ENCODE peak calls at places on chromosomes 7 and 10, in six cellular contexts. K is progenitor cell of endocrine pancreas, E is AG04450, C is osteocyte, B is ovary, Q is fibroblast of lung. J is an unnamed sample.

GRCh38 chr7:149669121-149669818 is 104.1 kb downstream of the ZNF467 start:
- DNase-seq in K (no peak), E (no peak), C (no peak), B (no peak), Q (no peak), J (no peak)

GRCh38 chr7:100563809-100564400 is 9.8 kb downstream of the SAP25 start:
- DNase-seq in K (peak), E (no peak), C (peak), B (peak), Q (peak), J (peak)

GRCh38 chr7:94632338-94633024 is 23.5 kb downstream of the SGCE start:
- DNase-seq in K (no peak), E (no peak), C (no peak), B (no peak), Q (peak), J (no peak)

GRCh38 chr7:51158742-51159441 is 157.7 kb downstream of the COBL start:
- DNase-seq in K (no peak), E (no peak), C (no peak), B (no peak), Q (no peak), J (no peak)

GRCh38 chr10:105615986-105616385 is 974.9 kb downstream of the SORCS3 start:
- DNase-seq in K (no peak), E (no peak), C (no peak), B (no peak), Q (peak), J (no peak)

GRCh38 chr10:114045738-114046458 is 2.2 kb downstream of the ADRB1 start:
- DNase-seq in K (no peak), E (no peak), C (no peak), B (no peak), Q (no peak), J (no peak)

GRCh38 chr10:123911866-123912265 is 20.3 kb upstream of the CPXM2 start:
- DNase-seq in K (no peak), E (no peak), C (no peak), B (no peak), Q (no peak), J (no peak)

GRCh38 chr10:113151178-113151577 is 201.1 kb downstream of the TCF7L2 start:
- DNase-seq in K (no peak), E (no peak), C (no peak), B (no peak), Q (no peak), J (no peak)

GRCh38 chr7:75691793-75692543 is 46.8 kb downstream of the HIP1 start:
- DNase-seq in K (no peak), E (no peak), C (no peak), B (no peak), Q (no peak), J (no peak)

GRCh38 chr7:75698358-75698757 is 40.4 kb downstream of the HIP1 start:
- DNase-seq in K (no peak), E (no peak), C (no peak), B (no peak), Q (no peak), J (no peak)

GRCh38 chr7:75696263-75697037 is 42.3 kb downstream of the HIP1 start:
- DNase-seq in K (no peak), E (no peak), C (no peak), B (no peak), Q (no peak), J (no peak)

GRCh38 chr7:75694636-75695035 is 44.1 kb downstream of the HIP1 start:
- DNase-seq in K (no peak), E (no peak), C (no peak), B (no peak), Q (no peak), J (no peak)

GRCh38 chr7:75695036-75695435 is 43.7 kb downstream of the HIP1 start:
- DNase-seq in K (no peak), E (no peak), C (no peak), B (no peak), Q (no peak), J (no peak)
- TF ChIP-seq CTCF in K (no peak), E (no peak), C (no peak), B (no peak), Q (no peak), J (no peak)

DNA sequence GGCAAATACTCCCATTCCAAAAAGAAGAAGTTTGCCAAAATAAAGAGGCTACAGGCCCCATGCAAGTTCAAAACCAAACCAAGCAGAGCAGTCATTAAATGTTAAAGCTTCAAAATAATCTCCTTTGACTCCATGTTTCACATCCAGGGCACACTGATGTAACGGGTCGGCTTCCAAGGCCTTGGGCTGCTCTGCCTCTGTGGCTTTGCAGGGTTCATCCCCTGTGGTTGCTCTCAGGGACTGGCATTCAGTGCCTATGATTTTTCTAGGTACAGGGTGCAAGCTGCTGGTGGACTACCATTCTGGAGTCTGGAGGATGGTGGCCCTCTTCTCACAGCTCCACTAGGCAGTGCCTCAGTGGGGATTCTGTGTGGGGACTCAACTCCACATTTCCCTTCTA is 971.6 kb upstream of the MBL2 start:
- DNase-seq in K (no peak), E (no peak), C (no peak), B (no peak), Q (no peak), J (no peak)
- TF ChIP-seq CTCF in K (no peak), E (no peak), C (no peak), B (no peak), Q (no peak), J (no peak)

DNA sequence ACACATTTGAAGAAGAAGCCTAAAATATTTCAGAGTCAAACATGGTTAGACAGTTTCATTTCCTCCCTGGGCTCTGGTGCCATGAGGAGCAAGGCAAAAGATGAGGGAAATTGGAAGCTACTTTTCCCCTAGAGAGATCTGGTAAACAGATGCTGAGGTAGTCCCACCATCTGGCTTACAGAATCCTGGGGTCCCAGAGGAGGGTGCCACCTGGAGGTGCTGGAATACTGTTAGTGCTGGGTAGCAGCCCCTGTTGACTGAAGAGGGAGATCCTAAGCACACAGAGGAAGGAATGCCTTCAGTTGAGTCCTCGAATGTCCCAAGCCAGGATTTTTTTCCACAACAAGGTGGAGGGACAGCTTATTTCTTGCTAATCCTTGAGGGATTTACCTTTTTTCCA is 160.1 kb downstream of the FZD1 start:
- DNase-seq in K (no peak), E (no peak), C (no peak), B (no peak), Q (no peak), J (no peak)
- TF ChIP-seq CTCF in K (no peak), E (peak), C (no peak), B (no peak), Q (no peak), J (no peak)

GRCh38 chr7:104938741-104939390 is 75.1 kb upstream of the KMT2E start:
- DNase-seq in K (no peak), E (no peak), C (no peak), B (no peak), Q (no peak), J (no peak)
- TF ChIP-seq CTCF in K (no peak), E (no peak), C (no peak), B (no peak), Q (no peak), J (no peak)

GRCh38 chr10:117107280-117107679 is 30.8 kb downstream of the VAX1 start:
- DNase-seq in K (no peak), E (no peak), C (no peak), B (no peak), Q (no peak), J (no peak)

GRCh38 chr10:117112220-117112619 is 25.9 kb downstream of the VAX1 start:
- DNase-seq in K (no peak), E (no peak), C (no peak), B (no peak), Q (no peak), J (no peak)
- TF ChIP-seq CTCF in K (peak), E (peak), C (peak), B (no peak), Q (no peak), J (peak)

GRCh38 chr7:20745716-20746115 is 41.0 kb downstream of the SP8 start:
- DNase-seq in K (no peak), E (no peak), C (no peak), B (no peak), Q (no peak), J (no peak)
- TF ChIP-seq CTCF in K (no peak), E (no peak), C (no peak), B (no peak), Q (no peak), J (no peak)

GRCh38 chr10:26887611-26888215 is 27.0 kb upstream of the ABI1 start:
- DNase-seq in K (no peak), E (no peak), C (no peak), B (no peak), Q (peak), J (no peak)

GRCh38 chr10:26890956-26891355 is 30.2 kb upstream of the ABI1 start:
- DNase-seq in K (peak), E (peak), C (no peak), B (no peak), Q (peak), J (no peak)
- TF ChIP-seq CTCF in K (peak), E (peak), C (peak), B (no peak), Q (peak), J (peak)

GRCh38 chr7:106901870-106902441 is 36.9 kb downstream of the PIK3CG start:
- DNase-seq in K (no peak), E (no peak), C (no peak), B (no peak), Q (no peak), J (no peak)

DNA sequence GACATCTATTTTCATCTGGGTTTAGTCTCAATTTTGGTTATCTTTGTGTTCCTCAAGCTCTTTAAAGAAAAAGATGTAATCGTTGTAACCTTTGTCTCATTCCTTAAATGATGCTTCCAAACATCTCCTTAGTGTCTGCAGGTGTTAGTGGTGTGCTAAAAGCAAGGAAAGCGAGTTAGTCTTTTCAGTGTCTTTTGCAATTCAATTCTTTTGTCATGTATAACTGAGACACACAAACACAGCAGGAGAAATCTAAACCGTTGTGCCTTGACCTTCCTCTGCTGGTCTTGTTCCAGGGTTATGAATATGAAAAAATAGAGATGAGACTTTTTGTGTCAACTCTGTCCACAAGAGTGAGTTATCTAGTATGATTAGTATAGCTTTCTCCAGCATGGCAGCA is 40.7 kb downstream of the PIK3CG start:
- DNase-seq in K (no peak), E (no peak), C (no peak), B (no peak), Q (no peak), J (no peak)
- TF ChIP-seq CTCF in K (no peak), E (no peak), C (no peak), B (no peak), Q (no peak), J (no peak)

J was measured in type B pancreatic cell.